ENCODE peak calls at places on chromosomes 7 and 10, in seven cellular contexts. V, X, F, Z, I, Y and H are unnamed samples.

GRCh38 chr7:154503962-154504550 is 451.9 kb downstream of the DPP6 start:
- DNase-seq in V (peak; percentile 71), X (peak; percentile 21), F (peak; percentile 37), Z (no peak), I (peak; percentile 47), Y (peak; percentile 22), H (no peak)

GRCh38 chr10:130719447-130719752 is 583.2 kb downstream of the GLRX3 start:
- DNase-seq in V (no peak), X (no peak), F (no peak), Z (no peak), I (no peak), Y (no peak), H (no peak)

GRCh38 chr10:109126016-109126415 is 797.3 kb downstream of the XPNPEP1 start:
- DNase-seq in V (no peak), X (no peak), F (no peak), Z (no peak), I (no peak), Y (no peak), H (no peak)

GRCh38 chr10:14566498-14566897 is 208.2 kb downstream of the FAM107B start:
- DNase-seq in V (no peak), X (no peak), F (no peak), Z (no peak), I (no peak), Y (no peak), H (no peak)

GRCh38 chr10:72134785-72135765 is 46.7 kb upstream of the SPOCK2 start:
- DNase-seq in V (peak; percentile 38), X (no peak), F (no peak), Z (no peak), I (no peak), Y (no peak), H (no peak)

GRCh38 chr10:91974960-91975359 is 51.4 kb downstream of the BTAF1 start:
- DNase-seq in V (no peak), X (peak; percentile 80), F (peak; percentile 56), Z (no peak), I (no peak), Y (no peak), H (no peak)

GRCh38 chr10:42953684-42954674 is 122.9 kb upstream of the RET start:
- DNase-seq in V (no peak), X (no peak), F (no peak), Z (no peak), I (no peak), Y (no peak), H (peak; percentile 83)

GRCh38 chr7:155807013-155807804 is 5.1 kb downstream of the SHH start:
- DNase-seq in V (no peak), X (no peak), F (no peak), Z (no peak), I (no peak), Y (no peak), H (no peak)

GRCh38 chr7:89549768-89550167 is 604.5 kb upstream of the STEAP1 start:
- DNase-seq in V (no peak), X (no peak), F (no peak), Z (no peak), I (no peak), Y (no peak), H (no peak)

GRCh38 chr10:35924726-35925125 is 282.6 kb upstream of the FZD8 start:
- DNase-seq in V (no peak), X (no peak), F (no peak), Z (no peak), I (no peak), Y (no peak), H (peak; percentile 72)

GRCh38 chr7:43071604-43072003 is 40.8 kb upstream of the HECW1 start:
- DNase-seq in V (peak; percentile 73), X (peak; percentile 1), F (peak; percentile 15), Z (peak; percentile 54), I (no peak), Y (peak; percentile 12), H (no peak)

GRCh38 chr7:82616059-82616723 is 172.6 kb upstream of the CACNA2D1 start:
- DNase-seq in V (no peak), X (no peak), F (no peak), Z (no peak), I (no peak), Y (no peak), H (no peak)

GRCh38 chr7:55080000-55080629 is 61.3 kb downstream of the EGFR start:
- DNase-seq in V (no peak), X (no peak), F (no peak), Z (no peak), I (no peak), Y (no peak), H (no peak)

GRCh38 chr10:16352146-16352545 is 84.7 kb upstream of the PTER start:
- DNase-seq in V (no peak), X (no peak), F (no peak), Z (no peak), I (no peak), Y (no peak), H (no peak)

GRCh38 chr7:45186261-45186813 is 28.7 kb downstream of the RAMP3 start:
- DNase-seq in V (no peak), X (no peak), F (no peak), Z (no peak), I (no peak), Y (no peak), H (no peak)

GRCh38 chr10:101840741-101841453 is 2.7 kb downstream of the KCNIP2 start:
- DNase-seq in V (peak; percentile 75), X (peak; percentile 80), F (peak; percentile 83), Z (peak; percentile 84), I (peak; percentile 41), Y (peak; percentile 72), H (no peak)

GRCh38 chr10:101839421-101840063 is 4.1 kb downstream of the KCNIP2 start:
- DNase-seq in V (no peak), X (peak; percentile 11), F (no peak), Z (no peak), I (no peak), Y (peak; percentile 38), H (no peak)

GRCh38 chr10:101841826-101842225 is 1.8 kb downstream of the KCNIP2 start:
- DNase-seq in V (no peak), X (no peak), F (no peak), Z (no peak), I (no peak), Y (no peak), H (no peak)

GRCh38 chr10:101839002-101839401 is 4.6 kb downstream of the KCNIP2 start:
- DNase-seq in V (no peak), X (no peak), F (no peak), Z (no peak), I (no peak), Y (no peak), H (no peak)

DNA sequence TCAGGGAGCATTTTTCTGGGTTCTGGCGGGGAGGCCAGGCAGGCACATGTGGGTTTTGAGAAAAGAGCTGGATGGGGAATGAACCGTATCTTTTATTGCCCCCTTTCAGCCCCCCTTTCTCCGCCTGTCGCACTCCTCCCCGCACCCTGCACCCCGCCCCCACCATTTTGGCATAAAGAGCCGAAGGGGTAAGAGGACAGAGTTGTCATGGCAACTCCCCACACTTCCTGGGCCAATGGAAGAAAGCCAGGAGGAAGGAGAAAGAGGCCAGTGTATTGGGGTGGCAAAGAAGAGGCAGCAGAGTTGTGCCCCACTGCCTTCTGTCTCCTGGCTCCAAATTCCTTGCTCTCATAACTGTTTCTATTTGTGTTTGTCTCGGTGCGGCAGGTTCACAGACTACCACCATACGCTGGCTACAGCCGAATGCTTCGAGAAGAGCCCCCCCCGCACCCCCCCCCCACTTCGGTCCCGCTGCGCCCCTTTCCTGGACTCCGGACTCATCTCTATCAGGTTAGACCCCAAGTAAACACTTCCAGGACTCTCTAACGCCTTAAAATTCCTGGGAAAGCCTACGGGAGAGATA is 3.4 kb downstream of the KCNIP2 start:
- DNase-seq in V (no peak), X (no peak), F (peak; percentile 41), Z (no peak), I (no peak), Y (no peak), H (no peak)
- H3K27ac ChIP-seq in V (no peak overlapping the region), X (no peak overlapping the region), F (no peak overlapping the region), Z (no peak overlapping the region), I (no peak overlapping the region), Y (peak overlapping the region; percentile 4), H (no peak overlapping the region)

GRCh38 chr7:22821702-22822485 is 755 bp downstream of the TOMM7 start:
- DNase-seq in V (no peak), X (no peak), F (peak; percentile 36), Z (no peak), I (no peak), Y (no peak), H (no peak)

GRCh38 chr7:22823142-22823497 is 471 bp upstream of the TOMM7 start:
- DNase-seq in V (peak; percentile 20), X (no peak), F (no peak), Z (no peak), I (no peak), Y (no peak), H (no peak)

GRCh38 chr7:22819476-22819875 is 3.2 kb downstream of the TOMM7 start:
- DNase-seq in V (no peak), X (no peak), F (no peak), Z (no peak), I (no peak), Y (no peak), H (no peak)

GRCh38 chr7:22824760-22825159 is 2.1 kb upstream of the TOMM7 start:
- DNase-seq in V (no peak), X (no peak), F (no peak), Z (no peak), I (no peak), Y (no peak), H (no peak)

DNA sequence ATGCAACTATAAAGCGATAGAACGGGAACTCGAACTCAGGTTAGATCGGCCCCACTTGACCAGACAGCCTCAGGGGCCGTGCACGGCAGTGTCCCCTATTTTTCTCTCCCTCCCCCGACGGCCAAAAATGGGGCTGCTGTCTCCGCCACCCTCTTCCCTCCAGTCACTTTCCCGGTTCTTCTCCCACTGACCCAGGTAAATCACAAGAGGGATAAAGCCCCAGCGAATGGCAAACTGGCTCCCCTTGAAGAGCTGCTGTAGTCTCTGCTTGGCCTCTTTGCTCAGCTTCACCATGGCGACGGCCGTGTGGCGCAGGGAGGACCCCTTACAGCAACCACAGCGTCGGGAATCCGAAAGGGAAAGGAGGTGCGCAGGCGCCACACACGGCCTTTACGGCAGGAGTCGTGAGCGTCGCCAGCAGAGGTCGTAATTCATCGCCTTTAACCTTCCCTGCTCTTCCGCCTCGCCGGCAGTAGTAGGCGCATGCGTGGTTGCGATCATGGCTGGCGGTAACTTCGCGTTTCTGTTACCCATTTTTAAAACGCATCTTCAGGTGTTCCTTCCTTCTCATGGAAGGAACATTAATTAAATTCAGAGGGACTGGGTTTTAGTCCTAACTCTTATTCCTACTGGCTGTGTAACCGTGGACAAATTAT is at the start of gene TOMM7:
- DNase-seq in V (peak; percentile 98), X (peak; percentile 97), F (peak; percentile 98), Z (peak; percentile 92), I (peak; percentile 94), Y (peak; percentile 95), H (peak; percentile 95)
- TF ChIP-seq CTCF in V (peak; percentile 51), X (peak; percentile 53), F (no peak), Z (peak; percentile 39), I (peak; percentile 65), Y (no peak), H (peak; percentile 62)

GRCh38 chr7:181738-182137 is 10.6 kb upstream of the FAM20C start:
- DNase-seq in V (no peak), X (no peak), F (no peak), Z (no peak), I (no peak), Y (no peak), H (no peak)
- H3K27ac ChIP-seq in V (no peak overlapping the region), X (no peak overlapping the region), F (no peak overlapping the region), Z (no peak overlapping the region), I (no peak overlapping the region), Y (no peak overlapping the region), H (no peak overlapping the region)

DNA sequence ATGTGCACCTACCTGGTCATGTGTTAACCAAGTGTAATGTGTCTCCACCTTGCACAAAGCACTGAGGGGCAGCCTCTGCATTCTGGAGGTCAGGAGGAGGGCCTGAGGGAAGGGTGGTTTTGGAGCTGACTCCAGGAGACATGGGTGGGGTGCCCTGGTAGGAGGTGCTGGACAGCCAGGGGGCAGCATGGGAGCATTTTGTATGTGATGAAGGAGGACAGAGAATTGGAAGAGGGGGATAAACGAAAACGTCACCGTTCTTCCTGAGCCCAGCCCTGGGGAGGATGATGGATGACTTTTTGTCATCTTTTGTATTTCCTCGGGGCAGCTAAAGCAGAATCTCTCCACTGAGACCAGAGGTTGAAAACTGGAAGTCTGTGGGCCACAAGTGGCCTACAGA is 242.3 kb downstream of the VTI1A start:
- DNase-seq in V (no peak), X (peak; percentile 5), F (peak; percentile 47), Z (no peak), I (no peak), Y (peak; percentile 10), H (no peak)
- TF ChIP-seq CTCF in V (peak; percentile 12), X (peak; percentile 32), F (peak; percentile 53), Z (no peak), I (no peak), Y (peak; percentile 70), H (peak; percentile 28)